ENCODE peak calls at places on chromosomes 4 and X, in seven cellular contexts. R is GM18507; Z is Kasumi-1; M is Calu3; S is CD8-positive, alpha-beta memory T cell; B is Caki2; V is KG1. X is an unnamed sample.

GRCh38 chr4:19399001-19399400 is 852.7 kb upstream of the SLIT2 start:
- DNase-seq in R (no peak), B (no peak), S (no peak), M (no peak), V (no peak), Z (no peak), X (no peak)

GRCh38 chrX:11458175-11458574 is 165.0 kb downstream of the AMELX start:
- DNase-seq in M (no peak), B (no peak), V (no peak), Z (no peak), R (no peak), S (no peak), X (no peak)

GRCh38 chr4:33696586-33696985 is 2547.7 kb downstream of the ARAP2 start:
- DNase-seq in M (no peak), R (no peak), V (no peak), S (no peak), B (no peak), Z (no peak), X (no peak)

GRCh38 chrX:100677616-100678181 is 33.7 kb downstream of the SRPX2 start:
- DNase-seq in Z (no peak), S (no peak), B (no peak), M (no peak), R (no peak), V (no peak), X (no peak)

GRCh38 chr4:88745581-88746163 is 48.0 kb upstream of the NAP1L5 start:
- DNase-seq in M (no peak), Z (no peak), B (no peak), S (no peak), V (no peak), R (no peak), X (no peak)

GRCh38 chr4:113467581-113467980 is 294.0 kb downstream of the CAMK2D start:
- DNase-seq in Z (no peak), V (no peak), B (no peak), M (no peak), R (no peak), S (no peak), X (no peak)

GRCh38 chr4:38805530-38806145 is 1.0 kb upstream of the TLR1 start:
- DNase-seq in S (no peak), V (peak; percentile 27), R (no peak), B (no peak), M (no peak), Z (peak; percentile 86), X (no peak)

GRCh38 chrX:107678957-107679740 is 50.8 kb downstream of the PRPS1 start:
- DNase-seq in B (peak; percentile 50), R (no peak), S (peak; percentile 53), V (no peak), Z (peak; percentile 9), M (no peak), X (peak; percentile 38)

GRCh38 chr4:48368389-48368788 is 27.1 kb downstream of the SLAIN2 start:
- DNase-seq in B (no peak), R (no peak), M (no peak), V (no peak), Z (no peak), S (no peak), X (no peak)

GRCh38 chr4:77384094-77384493 is 221.5 kb upstream of the CXCL13 start:
- DNase-seq in R (no peak), B (no peak), Z (no peak), S (no peak), V (no peak), M (no peak), X (no peak)

GRCh38 chr4:101178731-101179130 is 168.6 kb downstream of the PPP3CA start:
- DNase-seq in M (no peak), Z (no peak), S (no peak), V (no peak), R (no peak), B (peak; percentile 16), X (no peak)